ENCODE peak calls at places on chromosomes 5 and 9, in four cellular contexts. U is A549, A is HepG2, K is K562. L is an unnamed sample.

GRCh38 chr5:39353714-39354399 is 10.4 kb downstream of the C9 start:
- DNase-seq in U (no peak), A (no peak), K (no peak), L (no peak)

GRCh38 chr9:38423939-38424843 is at the start of gene IGFBPL1:
- DNase-seq in U (peak), A (no peak), K (peak), L (no peak)

GRCh38 chr5:124906339-124907097 is 160.1 kb upstream of the ZNF608 start:
- DNase-seq in U (peak), A (peak), K (no peak), L (no peak)

GRCh38 chr9:33453999-33454660 is 6.7 kb upstream of the AQP3 start:
- DNase-seq in U (no peak), A (no peak), K (no peak), L (no peak)

GRCh38 chr9:36995927-36996471 is 38.1 kb downstream of the PAX5 start:
- DNase-seq in U (peak), A (peak), K (peak), L (no peak)

GRCh38 chr9:107684224-107684623 is 194.7 kb upstream of the KLF4 start:
- DNase-seq in U (peak), A (no peak), K (no peak), L (no peak)

GRCh38 chr9:38380230-38380871 is 12.2 kb upstream of the ALDH1B1 start:
- DNase-seq in U (no peak), A (peak), K (no peak), L (no peak)

GRCh38 chr5:137336565-137337120 is 162.5 kb downstream of the SPOCK1 start:
- DNase-seq in U (no peak), A (no peak), K (no peak), L (no peak)

GRCh38 chr9:4792572-4793411 is at the start of gene RCL1:
- DNase-seq in U (peak), A (peak), K (peak), L (peak)

GRCh38 chr5:56323505-56323904 is 90.4 kb upstream of the ANKRD55 start:
- DNase-seq in U (peak), A (peak), K (no peak), L (no peak)

GRCh38 chr5:91219803-91220371 is 163.2 kb downstream of the ARRDC3 start:
- DNase-seq in U (peak), A (no peak), K (no peak), L (no peak)

GRCh38 chr5:65855758-65856157 is 70.6 kb upstream of the ERBIN start:
- DNase-seq in U (no peak), A (no peak), K (no peak), L (no peak)

GRCh38 chr5:106956187-106956586 is 714.5 kb downstream of the EFNA5 start:
- DNase-seq in U (no peak), A (no peak), K (no peak), L (no peak)

GRCh38 chr9:127975376-127976315 is 5.1 kb downstream of the EEIG1 start:
- DNase-seq in U (no peak), A (no peak), K (no peak), L (no peak)

GRCh38 chr9:94800424-94801117 is 74.1 kb downstream of the AOPEP start:
- DNase-seq in U (no peak), A (no peak), K (no peak), L (no peak)

GRCh38 chr5:156366536-156366935 is 39.6 kb downstream of the SGCD start:
- DNase-seq in U (no peak), A (no peak), K (no peak), L (no peak)

GRCh38 chr9:125099816-125100215 is 43.5 kb downstream of the SCAI start:
- DNase-seq in U (no peak), A (no peak), K (no peak), L (no peak)

GRCh38 chr5:153952893-153953292 is 85.8 kb downstream of the FAM114A2 start:
- DNase-seq in U (no peak), A (no peak), K (no peak), L (no peak)

GRCh38 chr5:65163698-65164097 is 318.0 kb downstream of the ADAMTS6 start:
- DNase-seq in U (no peak), A (no peak), K (no peak), L (no peak)

GRCh38 chr9:27154923-27155322 is 45.9 kb downstream of the TEK start:
- DNase-seq in U (no peak), A (no peak), K (no peak), L (no peak)

GRCh38 chr5:173826179-173826920 is 61.8 kb upstream of the CPEB4 start:
- DNase-seq in U (no peak), A (peak), K (no peak), L (no peak)

GRCh38 chr5:173825215-173825865 is 62.8 kb upstream of the CPEB4 start:
- DNase-seq in U (peak), A (peak), K (no peak), L (no peak)

GRCh38 chr5:173826921-173827350 is 61.2 kb upstream of the CPEB4 start:
- DNase-seq in U (no peak), A (peak), K (no peak), L (no peak)

GRCh38 chr5:173823274-173823644 is 64.9 kb upstream of the CPEB4 start:
- DNase-seq in U (no peak), A (no peak), K (no peak), L (no peak)

GRCh38 chr5:173823721-173824567 is 64.2 kb upstream of the CPEB4 start:
- DNase-seq in U (peak), A (peak), K (no peak), L (no peak)
- TF ChIP-seq CHD4 in U (no peak), A (peak), K (no peak), L (no peak)

DNA sequence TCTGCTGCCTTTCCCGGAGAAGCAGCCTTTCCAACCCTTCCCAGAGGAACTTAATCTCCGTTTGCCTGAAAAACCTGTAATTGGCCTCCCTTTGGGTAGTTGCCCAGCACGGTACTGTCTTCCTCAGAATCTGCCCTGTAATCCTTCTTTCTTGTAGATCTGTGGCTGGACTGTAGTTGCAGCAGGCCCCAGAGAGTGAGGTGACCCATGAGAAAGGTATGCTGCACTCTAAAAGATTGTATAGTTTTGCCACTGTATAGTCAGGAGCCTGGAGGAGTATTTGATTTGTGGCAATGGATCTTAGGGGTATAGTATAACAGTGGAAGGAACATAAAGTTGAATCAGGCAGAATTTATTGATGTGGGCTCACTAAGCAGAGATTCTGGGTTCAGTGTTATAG is 11.8 kb downstream of the SPIN1 start:
- DNase-seq in U (no peak), A (no peak), K (no peak), L (no peak)
- TF ChIP-seq CHD4 in U (no peak), A (no peak), K (no peak), L (no peak)

DNA sequence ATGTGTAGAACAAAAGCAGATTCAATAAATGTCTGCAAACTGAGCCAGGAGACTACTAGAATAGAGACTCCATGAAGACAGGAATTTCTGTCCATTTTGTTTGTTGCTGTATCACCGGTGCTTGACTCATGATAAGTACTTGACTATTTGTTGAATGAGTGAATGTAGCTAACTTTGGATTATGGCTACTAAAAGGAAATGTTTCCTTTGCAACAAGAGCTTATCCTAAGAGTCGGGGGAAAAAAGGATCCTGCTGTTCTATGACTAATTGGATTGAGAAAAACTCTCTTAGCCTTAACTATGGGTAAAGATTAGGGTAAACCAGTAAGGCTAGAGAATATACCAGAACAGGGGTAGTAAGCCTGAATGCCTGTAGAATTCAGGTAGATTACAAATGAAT is 3.5 kb downstream of the PAIP1 start:
- DNase-seq in U (no peak), A (no peak), K (no peak), L (no peak)
- TF ChIP-seq CHD4 in U (no peak), A (no peak), K (no peak), L (no peak)

DNA sequence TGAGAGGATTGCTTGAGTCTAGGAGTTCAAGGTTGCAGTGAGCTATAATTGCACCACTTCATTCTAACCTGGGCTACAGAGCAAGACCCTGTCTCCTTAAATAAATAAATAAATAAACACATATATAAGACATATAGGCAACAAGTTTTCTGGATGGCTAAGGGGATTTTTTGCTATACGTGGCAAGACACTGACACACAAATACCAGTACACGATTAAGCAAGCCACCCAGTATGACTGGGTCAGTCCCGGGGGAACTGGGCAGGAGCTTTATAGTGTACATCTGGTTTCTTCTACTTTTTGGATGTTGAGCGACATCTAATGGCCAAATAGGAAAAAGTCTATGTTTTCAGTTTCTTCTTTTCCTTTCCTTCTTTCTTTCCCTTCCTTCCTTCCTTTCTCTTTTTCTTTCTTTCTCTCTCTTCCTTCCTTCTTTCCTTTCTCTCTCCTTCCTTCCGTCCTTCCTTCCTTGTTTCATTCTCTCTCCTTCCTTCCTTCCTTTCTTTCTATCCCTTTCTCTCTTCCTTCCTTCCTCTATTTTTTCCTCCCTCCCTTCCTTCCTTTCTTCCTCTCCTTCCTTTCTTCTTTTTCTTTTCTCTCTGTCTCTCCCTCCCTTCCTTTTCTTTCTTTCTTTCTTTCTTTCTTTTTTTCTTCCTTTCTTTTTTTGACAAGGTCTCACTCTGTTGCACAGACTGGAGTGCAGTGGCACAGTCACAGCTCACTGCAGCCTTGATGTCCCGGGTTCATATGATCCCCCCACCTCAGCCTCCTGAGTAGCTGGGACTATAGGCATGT is 47.0 kb upstream of the PLIN2 start:
- DNase-seq in U (peak), A (peak), K (no peak), L (peak)
- TF ChIP-seq CHD4 in U (no peak), A (no peak), K (no peak), L (no peak)

DNA sequence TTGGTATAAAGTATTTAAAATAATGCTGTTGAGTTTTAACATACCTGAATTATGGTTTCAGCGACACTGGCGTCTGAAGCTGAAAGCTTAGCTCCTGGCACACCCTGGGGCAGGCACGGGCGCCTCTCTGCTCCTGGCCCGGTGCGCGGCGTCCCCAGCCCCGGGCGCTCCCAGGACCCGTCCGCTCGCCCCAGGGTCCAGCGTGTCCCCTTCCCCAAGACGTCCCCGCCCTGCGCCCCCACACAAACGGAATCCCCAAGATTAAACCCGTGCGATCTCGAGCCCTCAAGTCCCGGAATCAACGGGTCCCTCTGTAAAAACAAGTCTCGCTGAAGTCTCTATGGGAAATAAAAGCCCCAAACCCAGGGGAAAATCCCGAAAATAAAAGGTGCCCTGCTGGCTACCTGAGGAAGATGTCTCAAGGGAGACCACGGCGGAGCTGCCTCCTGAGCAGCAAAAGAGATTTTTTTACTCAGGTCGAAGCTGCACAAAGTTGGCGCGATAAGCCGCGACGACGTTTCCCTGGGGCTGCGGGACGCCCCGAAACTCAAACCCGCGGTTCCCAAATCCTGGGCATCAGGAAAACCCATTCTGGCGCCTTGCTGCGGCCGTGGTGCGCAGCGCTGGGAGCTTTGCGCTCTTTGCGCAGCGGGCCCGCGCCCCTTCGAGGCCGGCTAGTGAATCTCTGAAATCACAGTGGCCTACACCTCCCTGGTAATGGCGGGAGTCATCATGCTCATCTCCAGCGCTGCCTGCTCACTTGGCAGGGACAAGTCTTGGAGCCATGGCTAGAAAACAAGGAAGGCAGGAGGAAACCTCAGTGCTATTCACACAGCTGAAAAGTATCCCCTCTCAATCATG is 6.3 kb upstream of the IFNA8 start:
- DNase-seq in U (peak), A (no peak), K (no peak), L (no peak)
- TF ChIP-seq CHD4 in U (no peak), A (no peak), K (no peak), L (no peak)

GRCh38 chr9:129283705-129284606 is 105.9 kb upstream of the IER5L start:
- DNase-seq in U (no peak), A (no peak), K (no peak), L (no peak)

GRCh38 chr9:129280236-129281231 is 102.5 kb upstream of the IER5L start:
- DNase-seq in U (no peak), A (no peak), K (no peak), L (no peak)

GRCh38 chr9:129283290-129283691 is 105.2 kb upstream of the IER5L start:
- DNase-seq in U (no peak), A (no peak), K (no peak), L (no peak)

GRCh38 chr9:129281506-129282145 is 103.6 kb upstream of the IER5L start:
- DNase-seq in U (no peak), A (no peak), K (no peak), L (no peak)

GRCh38 chr9:129282308-129283211 is 104.5 kb upstream of the IER5L start:
- DNase-seq in U (no peak), A (peak), K (no peak), L (no peak)
- TF ChIP-seq CHD4 in U (no peak), A (no peak), K (no peak), L (no peak)

GRCh38 chr5:120749737-120750136 is 285.6 kb downstream of the PRR16 start:
- DNase-seq in U (no peak), A (no peak), K (no peak), L (no peak)
- TF ChIP-seq CHD4 in U (no peak), A (no peak), K (no peak), L (no peak)

DNA sequence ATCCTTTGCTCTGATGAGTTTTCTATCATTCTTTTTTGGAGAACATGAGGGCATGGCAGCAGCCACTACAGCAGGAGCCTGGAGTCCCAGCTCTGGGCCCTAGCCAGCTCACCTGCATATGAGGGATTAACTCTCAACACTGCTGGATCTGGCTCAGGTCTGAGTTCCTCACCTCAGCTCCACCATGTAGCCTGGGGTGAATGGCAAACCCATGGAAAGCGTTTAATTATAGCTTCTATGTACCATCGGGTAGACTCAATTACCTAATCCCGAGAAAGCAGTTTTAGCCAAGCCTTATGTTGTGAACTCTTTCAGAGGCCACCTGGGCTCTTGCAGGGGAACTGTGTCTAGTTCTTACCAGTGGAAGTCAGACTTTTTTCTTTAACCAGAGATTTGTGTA is 3.9 kb upstream of the S100Z start:
- DNase-seq in U (no peak), A (no peak), K (no peak), L (no peak)
- TF ChIP-seq CHD4 in U (no peak), A (no peak), K (no peak), L (no peak)